ENCODE peak calls at places on chromosomes 13 and 19, in nine cellular contexts. G, D, U, Q, O, E, K, Z and A are unnamed samples.

GRCh38 chr19:50512999-50513745 is 541 bp downstream of the ASPDH start:
- DNase-seq in G (no peak), D (no peak), U (no peak), Q (no peak), O (peak), E (no peak), K (no peak), Z (no peak), A (no peak)

GRCh38 chr19:3369337-3370213 is 3.2 kb downstream of the NFIC start:
- DNase-seq in G (no peak), D (no peak), U (peak), Q (peak), O (peak), E (no peak), K (no peak), Z (no peak), A (peak)

GRCh38 chr19:2168619-2169424 is 5.1 kb downstream of the DOT1L start:
- DNase-seq in G (peak), D (peak), U (peak), Q (peak), O (peak), E (peak), K (peak), Z (peak), A (peak)

GRCh38 chr13:77448689-77449088 is 86.8 kb upstream of the SCEL start:
- DNase-seq in G (no peak), D (no peak), U (no peak), Q (no peak), O (no peak), E (peak), K (no peak), Z (no peak), A (peak)

GRCh38 chr13:27607125-27607524 is 13.2 kb downstream of the LNX2 start:
- DNase-seq in G (no peak), D (peak), U (no peak), Q (peak), O (no peak), E (no peak), K (no peak), Z (peak), A (no peak)

GRCh38 chr13:74136089-74136658 is 2.0 kb upstream of the KLF12 start:
- DNase-seq in G (peak), D (no peak), U (no peak), Q (peak), O (peak), E (peak), K (peak), Z (no peak), A (peak)

GRCh38 chr19:51327066-51327985 is 14.6 kb downstream of the VSIG10L start:
- DNase-seq in G (peak), D (no peak), U (no peak), Q (peak), O (no peak), E (no peak), K (peak), Z (peak), A (no peak)

GRCh38 chr13:109541081-109541480 is 245.3 kb downstream of the IRS2 start:
- DNase-seq in G (no peak), D (no peak), U (no peak), Q (no peak), O (no peak), E (peak), K (no peak), Z (no peak), A (no peak)

GRCh38 chr19:57103573-57104277 is 16.1 kb upstream of the USP29 start:
- DNase-seq in G (peak), D (no peak), U (peak), Q (peak), O (peak), E (peak), K (peak), Z (peak), A (peak)

GRCh38 chr19:46639356-46640061 is 3.5 kb upstream of the GNG8 start:
- DNase-seq in G (peak), D (no peak), U (no peak), Q (no peak), O (no peak), E (no peak), K (no peak), Z (no peak), A (no peak)

GRCh38 chr19:18167975-18168645 is 5.5 kb upstream of the IFI30 start:
- DNase-seq in G (peak), D (no peak), U (no peak), Q (no peak), O (peak), E (no peak), K (peak), Z (peak), A (no peak)

GRCh38 chr13:21637296-21637695 is 33.3 kb upstream of the MICU2 start:
- DNase-seq in G (no peak), D (no peak), U (no peak), Q (peak), O (no peak), E (no peak), K (no peak), Z (peak), A (no peak)

GRCh38 chr13:80666782-80667537 is 326.0 kb upstream of the SPRY2 start:
- DNase-seq in G (no peak), D (no peak), U (no peak), Q (no peak), O (no peak), E (no peak), K (no peak), Z (no peak), A (no peak)

GRCh38 chr13:48156466-48156865 is 61.6 kb upstream of the MED4 start:
- DNase-seq in G (no peak), D (no peak), U (no peak), Q (peak), O (no peak), E (no peak), K (peak), Z (no peak), A (no peak)

GRCh38 chr19:38033658-38034150 is 126.7 kb downstream of the SIPA1L3 start:
- DNase-seq in G (no peak), D (no peak), U (no peak), Q (no peak), O (no peak), E (no peak), K (no peak), Z (no peak), A (no peak)

GRCh38 chr19:5719274-5719960 is 529 bp downstream of the LONP1 start:
- DNase-seq in G (peak), D (no peak), U (no peak), Q (peak), O (no peak), E (no peak), K (peak), Z (peak), A (peak)

GRCh38 chr13:31797154-31797775 is 57.9 kb downstream of the RXFP2 start:
- DNase-seq in G (peak), D (peak), U (no peak), Q (peak), O (no peak), E (peak), K (no peak), Z (peak), A (peak)

GRCh38 chr19:16535381-16535780 is 6.9 kb downstream of the CHERP start:
- DNase-seq in G (no peak), D (no peak), U (no peak), Q (no peak), O (no peak), E (no peak), K (no peak), Z (no peak), A (no peak)

GRCh38 chr13:39836038-39836437 is 180.6 kb downstream of the COG6 start:
- DNase-seq in G (no peak), D (no peak), U (no peak), Q (peak), O (no peak), E (no peak), K (no peak), Z (no peak), A (no peak)

GRCh38 chr19:48506138-48506733 is 5.4 kb downstream of the LMTK3 start:
- DNase-seq in G (peak), D (no peak), U (no peak), Q (no peak), O (no peak), E (no peak), K (no peak), Z (no peak), A (no peak)

GRCh38 chr19:15144046-15144646 is 36.9 kb downstream of the SYDE1 start:
- DNase-seq in G (no peak), D (no peak), U (no peak), Q (peak), O (no peak), E (no peak), K (no peak), Z (no peak), A (no peak)

GRCh38 chr13:93709511-93710244 is 483.1 kb downstream of the GPC6 start:
- DNase-seq in G (no peak), D (no peak), U (no peak), Q (no peak), O (no peak), E (no peak), K (no peak), Z (no peak), A (no peak)

GRCh38 chr19:7845390-7846179 is 15.6 kb downstream of the EVI5L start:
- DNase-seq in G (no peak), D (no peak), U (no peak), Q (no peak), O (no peak), E (no peak), K (no peak), Z (no peak), A (no peak)

GRCh38 chr13:98301721-98302120 is 124.7 kb upstream of the RNF113B start:
- DNase-seq in G (no peak), D (no peak), U (no peak), Q (no peak), O (no peak), E (no peak), K (no peak), Z (no peak), A (no peak)

GRCh38 chr19:3969435-3970312 is 1.2 kb downstream of the DAPK3 start:
- DNase-seq in G (no peak), D (peak), U (no peak), Q (peak), O (no peak), E (no peak), K (no peak), Z (no peak), A (no peak)

GRCh38 chr19:55336101-55336500 is 3.6 kb upstream of the KMT5C start:
- DNase-seq in G (no peak), D (no peak), U (no peak), Q (peak), O (no peak), E (no peak), K (no peak), Z (no peak), A (no peak)

GRCh38 chr13:80586356-80586755 is 245.4 kb upstream of the SPRY2 start:
- DNase-seq in G (no peak), D (no peak), U (no peak), Q (no peak), O (no peak), E (no peak), K (no peak), Z (no peak), A (no peak)

GRCh38 chr19:4985551-4985991 is 16.7 kb downstream of the KDM4B start:
- DNase-seq in G (no peak), D (no peak), U (no peak), Q (no peak), O (no peak), E (no peak), K (no peak), Z (no peak), A (no peak)

GRCh38 chr13:109787135-109787954 is 962 bp upstream of the IRS2 start:
- DNase-seq in G (peak), D (no peak), U (peak), Q (no peak), O (peak), E (peak), K (peak), Z (no peak), A (no peak)

GRCh38 chr13:49620170-49620621 is 8.1 kb upstream of the ARL11 start:
- DNase-seq in G (no peak), D (no peak), U (no peak), Q (no peak), O (peak), E (peak), K (no peak), Z (no peak), A (no peak)

GRCh38 chr13:24097667-24098066 is 62.9 kb upstream of the SPATA13 start:
- DNase-seq in G (no peak), D (no peak), U (no peak), Q (no peak), O (no peak), E (no peak), K (no peak), Z (no peak), A (no peak)

GRCh38 chr13:33286143-33286542 is 588 bp upstream of the STARD13 start:
- DNase-seq in G (no peak), D (no peak), U (no peak), Q (no peak), O (no peak), E (no peak), K (no peak), Z (no peak), A (no peak)

GRCh38 chr19:8196271-8196908 is 12.8 kb upstream of the CERS4 start:
- DNase-seq in G (no peak), D (no peak), U (no peak), Q (no peak), O (no peak), E (peak), K (no peak), Z (no peak), A (no peak)

GRCh38 chr13:51501592-51502205 is 48.9 kb upstream of the INTS6 start:
- DNase-seq in G (no peak), D (no peak), U (no peak), Q (peak), O (no peak), E (no peak), K (no peak), Z (no peak), A (no peak)

GRCh38 chr13:30826911-30827577 is 79.0 kb upstream of the MEDAG start:
- DNase-seq in G (no peak), D (no peak), U (no peak), Q (no peak), O (no peak), E (no peak), K (no peak), Z (no peak), A (no peak)

GRCh38 chr13:33459702-33460101 is 174.1 kb upstream of the STARD13 start:
- DNase-seq in G (no peak), D (no peak), U (no peak), Q (no peak), O (no peak), E (no peak), K (no peak), Z (no peak), A (no peak)

GRCh38 chr19:55625004-55625326 is 599 bp upstream of the ZNF784 start:
- DNase-seq in G (no peak), D (no peak), U (no peak), Q (no peak), O (no peak), E (no peak), K (no peak), Z (no peak), A (no peak)

GRCh38 chr19:49339364-49340068 is 4.3 kb downstream of the CD37 start:
- DNase-seq in G (peak), D (peak), U (peak), Q (peak), O (peak), E (peak), K (no peak), Z (peak), A (peak)

GRCh38 chr13:78147905-78148304 is 229.3 kb upstream of the EDNRB start:
- DNase-seq in G (no peak), D (peak), U (no peak), Q (peak), O (no peak), E (no peak), K (no peak), Z (no peak), A (no peak)